ENCODE peak calls at places on chromosomes 3 and 15, in seven cellular contexts. K, I, L, W, F, Z and G are unnamed samples.

GRCh38 chr3:12508316-12508715 is 24.0 kb downstream of the TSEN2 start:
- DNase-seq in K (no peak), I (no peak), L (peak; percentile 66), W (no peak), F (peak; percentile 98), Z (peak; percentile 16), G (peak; percentile 40)

GRCh38 chr3:177358085-177358967 is 161.0 kb upstream of the TBL1XR1 start:
- DNase-seq in K (no peak), I (peak; percentile 78), L (peak; percentile 93), W (peak; percentile 82), F (peak; percentile 85), Z (peak; percentile 92), G (peak; percentile 80)

GRCh38 chr15:85607842-85608241 is 186.9 kb downstream of the KLHL25 start:
- DNase-seq in K (no peak), I (no peak), L (peak; percentile 47), W (no peak), F (peak; percentile 86), Z (peak; percentile 51), G (no peak)

GRCh38 chr3:71069797-71070196 is 513.7 kb downstream of the FOXP1 start:
- DNase-seq in K (peak; percentile 27), I (no peak), L (peak; percentile 73), W (peak; percentile 26), F (no peak), Z (peak; percentile 73), G (peak; percentile 84)

GRCh38 chr3:47803478-47804025 is 614 bp downstream of the DHX30 start:
- DNase-seq in K (no peak), I (no peak), L (no peak), W (no peak), F (no peak), Z (no peak), G (no peak)

GRCh38 chr3:43378066-43378935 is 92.0 kb downstream of the SNRK start:
- DNase-seq in K (no peak), I (no peak), L (no peak), W (no peak), F (peak; percentile 13), Z (peak; percentile 35), G (no peak)

GRCh38 chr15:51758645-51759044 is 7.2 kb downstream of the TMOD2 start:
- DNase-seq in K (no peak), I (no peak), L (no peak), W (no peak), F (peak; percentile 49), Z (no peak), G (peak; percentile 58)

GRCh38 chr3:111723293-111723963 is 128.3 kb upstream of the ZBED2 start:
- DNase-seq in K (no peak), I (no peak), L (no peak), W (no peak), F (peak; percentile 92), Z (no peak), G (no peak)

GRCh38 chr3:46360904-46361303 is 7.0 kb downstream of the CCR2 start:
- DNase-seq in K (no peak), I (no peak), L (no peak), W (no peak), F (no peak), Z (no peak), G (no peak)

GRCh38 chr3:156382458-156383346 is 172.2 kb downstream of the SSR3 start:
- DNase-seq in K (no peak), I (no peak), L (peak; percentile 44), W (no peak), F (no peak), Z (peak; percentile 47), G (no peak)

GRCh38 chr3:141362736-141363135 is 5.6 kb upstream of the ZBTB38 start:
- DNase-seq in K (no peak), I (no peak), L (no peak), W (no peak), F (no peak), Z (no peak), G (no peak)

GRCh38 chr3:141365206-141365605 is 3.1 kb upstream of the ZBTB38 start:
- DNase-seq in K (no peak), I (no peak), L (no peak), W (no peak), F (no peak), Z (no peak), G (no peak)

GRCh38 chr3:141355242-141355641 is 13.1 kb upstream of the ZBTB38 start:
- DNase-seq in K (no peak), I (no peak), L (no peak), W (no peak), F (no peak), Z (no peak), G (no peak)

GRCh38 chr3:141366285-141367037 is 1.8 kb upstream of the ZBTB38 start:
- DNase-seq in K (no peak), I (no peak), L (peak; percentile 79), W (no peak), F (peak; percentile 99), Z (peak; percentile 89), G (peak; percentile 75)

DNA sequence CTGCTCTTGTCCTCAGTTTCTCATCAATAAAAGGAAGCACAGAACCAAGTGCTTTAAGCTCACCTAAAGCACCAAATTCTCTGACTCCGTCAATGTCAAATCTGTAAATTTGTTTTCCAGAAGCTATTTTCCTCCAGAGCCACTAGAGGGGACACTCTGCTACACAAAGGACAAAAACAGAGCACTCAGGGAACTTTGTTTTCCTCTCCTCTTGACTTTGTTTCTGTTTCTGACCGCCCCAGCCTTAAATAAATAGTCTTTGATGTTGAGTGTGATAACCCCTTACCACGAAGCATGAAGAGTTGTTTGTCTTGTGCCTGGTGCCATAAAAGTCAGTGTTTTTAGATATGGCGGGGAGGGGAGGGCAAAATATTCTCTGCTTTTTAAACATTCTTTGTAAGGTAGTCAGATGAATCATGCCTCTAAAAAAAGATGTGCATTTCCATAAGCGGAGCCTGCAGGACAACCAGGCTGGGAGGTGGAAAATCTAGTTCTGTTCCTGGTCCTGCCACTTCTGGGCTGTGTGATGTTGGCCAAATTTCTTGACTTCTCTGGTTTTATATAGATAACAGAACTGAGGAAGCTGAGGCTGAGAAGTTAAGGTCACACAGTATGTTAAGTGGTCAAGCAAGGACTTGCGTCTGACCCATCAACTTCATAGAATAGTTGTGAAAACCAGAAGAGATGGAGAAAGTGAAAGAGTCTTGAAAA is 7.3 kb upstream of the ZBTB38 start:
- DNase-seq in K (peak; percentile 35), I (no peak), L (peak; percentile 74), W (no peak), F (peak; percentile 94), Z (peak; percentile 95), G (no peak)
- H3K27ac ChIP-seq in K (no peak overlapping the region), I (no peak overlapping the region), L (no peak overlapping the region), W (no peak overlapping the region), F (peak overlapping the region; percentile 41), Z (peak overlapping the region; percentile 89), G (peak overlapping the region; percentile 76)

GRCh38 chr15:41952003-41952563 is 20.3 kb downstream of the EHD4 start:
- DNase-seq in K (no peak), I (no peak), L (no peak), W (no peak), F (no peak), Z (no peak), G (no peak)

GRCh38 chr15:41950505-41950904 is 21.9 kb downstream of the EHD4 start:
- DNase-seq in K (no peak), I (no peak), L (no peak), W (no peak), F (no peak), Z (no peak), G (no peak)

GRCh38 chr15:41949400-41950126 is 22.8 kb downstream of the EHD4 start:
- DNase-seq in K (no peak), I (no peak), L (peak; percentile 80), W (no peak), F (no peak), Z (no peak), G (no peak)

GRCh38 chr15:41950127-41950483 is 22.3 kb downstream of the EHD4 start:
- DNase-seq in K (no peak), I (no peak), L (no peak), W (no peak), F (no peak), Z (no peak), G (no peak)

GRCh38 chr15:41951571-41951970 is 20.8 kb downstream of the EHD4 start:
- DNase-seq in K (no peak), I (no peak), L (no peak), W (no peak), F (no peak), Z (no peak), G (no peak)
- H3K4me1 ChIP-seq in K (peaks cover 17% of the 10 kb centered on the region), I (peaks cover 32% of the 10 kb centered on the region), L (peaks cover 42% of the 10 kb centered on the region), W (peaks cover 4% of the 10 kb centered on the region), F (peaks cover 15% of the 10 kb centered on the region), Z (peaks cover 8% of the 10 kb centered on the region), G (peaks cover 37% of the 10 kb centered on the region)

DNA sequence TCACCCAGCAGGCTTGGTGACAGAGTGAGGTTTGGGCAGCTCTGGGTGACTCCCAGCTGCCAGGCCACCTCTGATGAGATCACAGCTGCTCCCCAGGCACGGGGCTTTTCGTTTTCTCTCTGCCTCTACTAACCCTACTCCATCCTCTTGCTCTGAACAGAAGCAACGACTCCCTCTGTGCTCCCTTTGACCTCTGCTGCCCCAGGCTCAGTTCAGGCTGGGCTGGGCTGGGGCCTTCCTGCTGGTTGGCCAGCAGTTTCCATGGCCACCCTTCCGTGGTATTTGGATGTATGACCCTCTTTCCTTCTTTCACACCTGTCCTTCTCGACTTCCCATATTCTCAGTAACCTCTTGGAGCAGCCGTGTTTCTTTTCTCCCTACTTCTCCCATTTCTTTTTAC is 8.6 kb downstream of the RGMA start:
- DNase-seq in K (no peak), I (no peak), L (no peak), W (no peak), F (no peak), Z (no peak), G (peak; percentile 37)
- H3K27ac ChIP-seq in K (no peak overlapping the region), I (no peak overlapping the region), L (no peak overlapping the region), W (no peak overlapping the region), F (no peak overlapping the region), Z (no peak overlapping the region), G (no peak overlapping the region)

GRCh38 chr3:113241292-113242033 is 30.1 kb downstream of the BOC start:
- DNase-seq in K (peak; percentile 79), I (no peak), L (no peak), W (no peak), F (peak; percentile 77), Z (no peak), G (no peak)

GRCh38 chr3:113240841-113241240 is 29.5 kb downstream of the BOC start:
- DNase-seq in K (no peak), I (no peak), L (no peak), W (no peak), F (no peak), Z (no peak), G (no peak)

GRCh38 chr3:113243071-113243470 is 31.7 kb downstream of the BOC start:
- DNase-seq in K (no peak), I (no peak), L (no peak), W (no peak), F (no peak), Z (no peak), G (no peak)

GRCh38 chr3:113243846-113244245 is 32.5 kb downstream of the BOC start:
- DNase-seq in K (no peak), I (no peak), L (no peak), W (no peak), F (no peak), Z (no peak), G (no peak)

GRCh38 chr3:113242091-113242581 is 30.8 kb downstream of the BOC start:
- DNase-seq in K (no peak), I (no peak), L (no peak), W (no peak), F (peak; percentile 84), Z (no peak), G (no peak)
- H3K4me1 ChIP-seq in K (peaks cover 31% of the 10 kb centered on the region), I (no peaks in the 10 kb centered on the region), L (peaks cover 6% of the 10 kb centered on the region), W (peaks cover 17% of the 10 kb centered on the region), F (peaks cover 29% of the 10 kb centered on the region), Z (peaks cover 6% of the 10 kb centered on the region), G (no peaks in the 10 kb centered on the region)

GRCh38 chr3:107957506-107957905 is 133.3 kb downstream of the CD47 start:
- DNase-seq in K (no peak), I (no peak), L (no peak), W (no peak), F (no peak), Z (no peak), G (no peak)
- H3K27ac ChIP-seq in K (no peak overlapping the region), I (no peak overlapping the region), L (no peak overlapping the region), W (peak overlapping the region; percentile 86), F (no peak overlapping the region), Z (no peak overlapping the region), G (peak overlapping the region; percentile 90)

GRCh38 chr3:129607391-129608068 is 1.1 kb upstream of the PLXND1 start:
- DNase-seq in K (no peak), I (no peak), L (no peak), W (no peak), F (no peak), Z (no peak), G (peak; percentile 83)
- H3K4me1 ChIP-seq in K (peaks cover 36% of the 10 kb centered on the region), I (peaks cover 7% of the 10 kb centered on the region), L (peaks cover 89% of the 10 kb centered on the region), W (peaks cover 49% of the 10 kb centered on the region), F (peaks cover 74% of the 10 kb centered on the region), Z (peaks cover 67% of the 10 kb centered on the region), G (peaks cover 75% of the 10 kb centered on the region)